ENCODE peak calls at places on chromosomes 6 and 20, in seven cellular contexts. E is Calu3, O is fibroblast of pulmonary artery, N is RWPE1, R is MM.1S, U is foreskin keratinocyte, S is Peyer's patch. Y is an unnamed sample.

GRCh38 chr20:6665161-6665560 is 102.3 kb upstream of the BMP2 start:
- DNase-seq in E (no peak), N (no peak), R (no peak), O (no peak), S (no peak), U (no peak), Y (no peak)

GRCh38 chr6:26476893-26477292 is 19.1 kb downstream of the BTN2A1 start:
- DNase-seq in N (no peak), O (no peak), S (no peak), R (no peak), E (no peak), U (no peak), Y (no peak)

GRCh38 chr6:32148722-32149576 is 2.8 kb downstream of the PRRT1 start:
- DNase-seq in E (no peak), S (peak; percentile 27), N (peak; percentile 64), U (peak; percentile 77), R (no peak), O (no peak), Y (no peak)

GRCh38 chr20:31746068-31746878 is 7.2 kb downstream of the TPX2 start:
- DNase-seq in N (no peak), O (no peak), R (no peak), S (no peak), U (no peak), E (no peak), Y (no peak)

GRCh38 chr20:32485126-32485769 is 99.9 kb downstream of the NOL4L start:
- DNase-seq in R (peak; percentile 92), O (peak; percentile 86), N (peak; percentile 80), E (peak; percentile 82), S (peak; percentile 83), U (peak; percentile 69), Y (peak; percentile 47)

GRCh38 chr20:20710847-20711315 is 1.6 kb downstream of the RALGAPA2 start:
- DNase-seq in N (no peak), R (no peak), S (no peak), U (peak; percentile 33), O (no peak), E (peak; percentile 14), Y (peak; percentile 33)

GRCh38 chr6:167157867-167158266 is at the start of gene GPR31:
- DNase-seq in U (no peak), O (no peak), N (no peak), E (no peak), S (no peak), R (no peak), Y (no peak)

GRCh38 chr6:105380634-105381033 is 22.2 kb downstream of the PREP start:
- DNase-seq in S (no peak), N (no peak), R (no peak), U (no peak), O (no peak), E (no peak), Y (no peak)

GRCh38 chr6:11585426-11586016 is 48.0 kb downstream of the TMEM170B start:
- DNase-seq in E (no peak), N (peak; percentile 52), U (peak; percentile 41), O (peak; percentile 84), S (no peak), R (peak; percentile 22), Y (peak; percentile 25)

GRCh38 chr20:46545077-46545826 is 5.2 kb downstream of the OCSTAMP start:
- DNase-seq in U (no peak), N (no peak), S (no peak), O (peak; percentile 21), E (no peak), R (peak; percentile 92), Y (no peak)

GRCh38 chr6:85865665-85866372 is 223.1 kb upstream of the SYNCRIP start:
- DNase-seq in O (peak; percentile 84), S (no peak), N (peak; percentile 26), R (peak; percentile 31), E (peak; percentile 58), U (peak; percentile 55), Y (no peak)

GRCh38 chr6:7401103-7401502 is 11.5 kb downstream of the RIOK1 start:
- DNase-seq in R (no peak), E (no peak), U (peak; percentile 28), N (peak; percentile 37), O (no peak), S (no peak), Y (no peak)

GRCh38 chr6:18387061-18387721 is at the start of gene RNF144B:
- DNase-seq in U (peak; percentile 94), R (peak; percentile 89), E (peak; percentile 78), O (peak; percentile 57), S (peak; percentile 93), N (peak; percentile 81), Y (no peak)

GRCh38 chr6:131998255-131998982 is 47.2 kb upstream of the CCN2 start:
- DNase-seq in R (no peak), O (peak; percentile 80), E (no peak), S (no peak), U (no peak), N (no peak), Y (no peak)

GRCh38 chr20:20759132-20759531 is 46.7 kb upstream of the RALGAPA2 start:
- DNase-seq in N (no peak), O (no peak), E (no peak), S (no peak), R (no peak), U (no peak), Y (no peak)

GRCh38 chr6:30884521-30885480 is 482 bp downstream of the DDR1 start:
- DNase-seq in E (peak; percentile 74), N (peak; percentile 60), O (peak; percentile 49), U (peak; percentile 67), R (no peak), S (peak; percentile 75), Y (no peak)

GRCh38 chr20:3094848-3095629 is 10.5 kb upstream of the AVP start:
- DNase-seq in N (no peak), S (no peak), E (no peak), O (no peak), U (peak; percentile 13), R (no peak), Y (no peak)

DNA sequence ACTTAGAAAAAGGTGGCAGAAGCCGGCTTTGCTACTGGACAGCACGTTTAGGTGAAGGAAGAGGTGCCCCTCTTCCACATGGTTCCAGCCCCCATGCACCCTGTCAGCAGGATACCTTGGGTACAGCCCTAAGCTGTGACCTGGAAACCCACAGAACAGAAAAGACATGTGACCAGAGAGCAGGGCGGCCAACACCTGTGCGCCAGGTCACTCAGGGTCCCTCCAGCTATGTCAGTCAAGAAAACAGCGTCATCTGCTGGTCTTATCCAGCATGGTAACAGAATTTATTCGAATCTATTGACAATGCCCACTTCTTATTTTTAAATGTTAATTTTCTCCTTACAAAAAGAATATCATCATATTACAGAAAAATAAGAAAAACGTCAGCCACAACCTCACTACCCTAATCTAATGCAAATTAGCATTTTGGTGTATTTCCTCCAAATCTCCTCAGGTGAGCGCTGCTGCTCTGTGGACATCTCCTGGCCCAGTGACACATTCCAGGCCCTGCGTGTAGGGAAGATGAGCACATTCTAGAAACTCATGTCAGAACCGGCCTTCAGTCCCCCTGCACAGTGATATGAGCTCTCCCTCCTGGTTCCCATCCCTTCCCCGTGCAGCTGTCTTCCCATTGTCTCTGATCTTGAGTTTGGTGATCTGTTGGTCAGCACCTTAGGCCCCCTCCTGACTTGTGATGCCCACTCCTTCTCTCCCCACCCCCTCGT is 37.2 kb downstream of the GTF2H5 start:
- DNase-seq in S (no peak), O (no peak), E (peak; percentile 31), U (no peak), N (no peak), R (peak; percentile 59), Y (no peak)
- TF ChIP-seq CTCF in S (no peak), O (peak; percentile 50), E (peak; percentile 23), U (peak; percentile 58), N (no peak), R (peak; percentile 67), Y (peak; percentile 32)

GRCh38 chr6:163335056-163335455 is 79.5 kb upstream of the QKI start:
- DNase-seq in E (no peak), O (no peak), U (no peak), N (no peak), R (no peak), S (no peak), Y (no peak)
- TF ChIP-seq CTCF in E (no peak), O (no peak), U (no peak), N (no peak), R (no peak), S (no peak), Y (no peak)

GRCh38 chr6:3206339-3207015 is 21.0 kb downstream of the TUBB2B start:
- DNase-seq in E (no peak), U (no peak), N (no peak), O (no peak), S (no peak), R (no peak), Y (no peak)
- TF ChIP-seq CTCF in E (no peak), U (no peak), N (no peak), O (no peak), S (no peak), R (no peak), Y (peak; percentile 16)

GRCh38 chr6:106512958-106513480 is 116.3 kb downstream of the RTN4IP1 start:
- DNase-seq in S (peak; percentile 37), O (no peak), N (no peak), E (no peak), U (no peak), R (no peak), Y (no peak)

GRCh38 chr6:106513813-106514212 is 115.5 kb downstream of the RTN4IP1 start:
- DNase-seq in N (no peak), U (peak; percentile 50), O (no peak), S (peak; percentile 22), R (no peak), E (no peak), Y (no peak)

GRCh38 chr6:106511274-106512047 is 117.8 kb downstream of the RTN4IP1 start:
- DNase-seq in S (peak; percentile 59), R (no peak), U (peak; percentile 64), O (peak; percentile 45), N (peak; percentile 60), E (peak; percentile 46), Y (no peak)

GRCh38 chr6:106510090-106510970 is 119.0 kb downstream of the RTN4IP1 start:
- DNase-seq in E (peak; percentile 72), N (peak; percentile 69), O (peak; percentile 47), U (peak; percentile 85), S (peak; percentile 84), R (peak; percentile 47), Y (peak; percentile 64)

GRCh38 chr6:106512048-106512957 is 117.0 kb downstream of the RTN4IP1 start:
- DNase-seq in R (peak; percentile 66), E (peak; percentile 83), U (peak; percentile 58), N (no peak), S (peak; percentile 83), O (peak; percentile 35), Y (no peak)
- TF ChIP-seq CTCF in R (peak; percentile 39), E (no peak), U (peak; percentile 56), N (peak; percentile 36), S (no peak), O (peak; percentile 7), Y (peak; percentile 41)

DNA sequence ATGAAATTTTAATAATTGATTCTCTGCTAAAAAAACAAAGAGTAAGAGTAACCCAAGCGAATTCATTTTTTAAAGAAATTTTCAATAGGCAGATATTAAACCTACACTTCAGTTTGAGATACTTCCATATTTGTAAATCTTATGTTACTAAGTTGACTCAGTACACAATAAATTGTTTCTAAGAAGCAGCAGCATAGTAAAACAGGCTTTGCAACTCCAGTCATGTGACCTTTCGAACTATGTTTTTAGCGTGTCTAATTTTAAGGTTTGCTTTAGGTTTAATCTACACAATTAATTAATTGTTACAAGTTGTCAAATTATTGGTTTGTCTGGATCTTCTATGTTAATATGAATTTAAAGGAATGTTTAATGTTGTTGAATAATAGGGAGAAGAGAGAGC is 708.9 kb upstream of the CITED2 start:
- DNase-seq in N (no peak), U (peak; percentile 53), R (no peak), O (no peak), S (no peak), E (peak; percentile 8), Y (no peak)
- TF ChIP-seq CTCF in N (no peak), U (no peak), R (no peak), O (no peak), S (no peak), E (no peak), Y (no peak)